ENCODE peak calls at places on chromosomes 11 and 22, in nine cellular contexts. B, S, W, C, U, I, N, L and K are unnamed samples.

GRCh38 chr11:36432747-36433146 is 77.3 kb downstream of the TRAF6 start:
- DNase-seq in W (no peak), S (no peak), B (no peak), N (no peak), I (no peak), C (no peak), U (no peak), L (no peak), K (no peak)

GRCh38 chr11:418343-419247 is 3.8 kb upstream of the SIGIRR start:
- DNase-seq in B (no peak), S (no peak), U (no peak), I (no peak), N (no peak), W (no peak), L (no peak), C (no peak), K (no peak)

GRCh38 chr11:116700586-116701220 is 72.1 kb downstream of the BUD13 start:
- DNase-seq in U (no peak), B (no peak), N (no peak), C (no peak), S (no peak), L (no peak), I (no peak), W (no peak), K (no peak)

GRCh38 chr11:131767421-131767820 is 397.0 kb downstream of the NTM start:
- DNase-seq in N (no peak), L (no peak), B (peak; percentile 58), I (no peak), C (no peak), U (no peak), W (no peak), S (no peak), K (no peak)

GRCh38 chr11:11500744-11501487 is 120.9 kb downstream of the GALNT18 start:
- DNase-seq in N (no peak), I (no peak), C (no peak), S (no peak), U (no peak), W (no peak), L (no peak), B (no peak), K (no peak)

GRCh38 chr22:24428751-24429410 is 1.5 kb downstream of the ADORA2A start:
- DNase-seq in I (no peak), N (no peak), W (peak; percentile 13), B (no peak), C (peak; percentile 59), S (no peak), U (no peak), L (peak; percentile 75), K (peak; percentile 34)

GRCh38 chr22:41951898-41952474 is at the start of gene SMIM45:
- DNase-seq in B (no peak), N (no peak), S (no peak), I (no peak), W (no peak), L (peak; percentile 78), C (peak; percentile 82), U (no peak), K (no peak)

GRCh38 chr11:111531687-111532364 is 8.7 kb upstream of the LAYN start:
- DNase-seq in W (no peak), U (no peak), N (peak; percentile 71), B (no peak), S (peak; percentile 75), I (no peak), L (no peak), C (no peak), K (peak; percentile 42)

GRCh38 chr11:88508808-88509581 is 171.5 kb upstream of the CTSC start:
- DNase-seq in U (no peak), S (peak; percentile 10), L (no peak), I (peak; percentile 39), B (peak; percentile 57), W (peak; percentile 32), N (no peak), C (peak; percentile 36), K (peak; percentile 19)

GRCh38 chr11:2265854-2266585 is 4.4 kb downstream of the ASCL2 start:
- DNase-seq in W (no peak), S (no peak), C (no peak), I (no peak), L (no peak), U (no peak), N (no peak), B (no peak), K (no peak)

GRCh38 chr11:134908583-134908982 is 496.5 kb upstream of the B3GAT1 start:
- DNase-seq in W (no peak), N (no peak), I (no peak), C (no peak), S (no peak), B (no peak), U (no peak), L (no peak), K (no peak)
- H3K27ac ChIP-seq in W (no peak overlapping the region), N (no peak overlapping the region), I (no peak overlapping the region), C (no peak overlapping the region), S (no peak overlapping the region), B (no peak overlapping the region), U (no peak overlapping the region), L (no peak overlapping the region), K (no peak overlapping the region)

GRCh38 chr11:14266622-14267021 is 92.4 kb downstream of the RRAS2 start:
- DNase-seq in U (no peak), C (no peak), N (no peak), W (no peak), L (no peak), I (no peak), S (no peak), B (no peak), K (no peak)

GRCh38 chr11:14267861-14268635 is 90.9 kb downstream of the RRAS2 start:
- DNase-seq in W (no peak), B (no peak), S (no peak), N (no peak), U (no peak), I (no peak), C (no peak), L (no peak), K (no peak)

GRCh38 chr11:14273885-14274284 is 85.1 kb downstream of the RRAS2 start:
- DNase-seq in U (no peak), B (no peak), I (no peak), W (no peak), S (no peak), N (no peak), L (no peak), C (no peak), K (no peak)

GRCh38 chr11:14270690-14271542 is 88.1 kb downstream of the RRAS2 start:
- DNase-seq in S (no peak), B (no peak), W (no peak), U (no peak), N (no peak), L (no peak), I (no peak), C (no peak), K (peak; percentile 63)

GRCh38 chr11:14269956-14270355 is 89.0 kb downstream of the RRAS2 start:
- DNase-seq in S (no peak), C (no peak), L (no peak), N (no peak), B (no peak), U (no peak), I (no peak), W (no peak), K (no peak)
- H3K4me3 ChIP-seq in S (no peak overlapping the region), C (no peak overlapping the region), L (no peak overlapping the region), N (no peak overlapping the region), B (no peak overlapping the region), U (no peak overlapping the region), I (no peak overlapping the region), W (no peak overlapping the region), K (peak overlapping the region; percentile 65)

GRCh38 chr11:93540337-93540736 is 2.9 kb downstream of the SMCO4 start:
- DNase-seq in W (no peak), U (no peak), I (no peak), B (no peak), S (no peak), N (no peak), L (no peak), C (no peak), K (no peak)

GRCh38 chr11:93532285-93532789 is 10.9 kb downstream of the SMCO4 start:
- DNase-seq in L (no peak), W (no peak), S (no peak), C (no peak), B (no peak), U (no peak), I (no peak), N (no peak), K (no peak)

GRCh38 chr11:93537022-93537421 is 6.2 kb downstream of the SMCO4 start:
- DNase-seq in B (no peak), W (peak; percentile 67), L (no peak), N (no peak), C (no peak), S (no peak), U (no peak), I (peak; percentile 61), K (no peak)

GRCh38 chr11:93537767-93538261 is 5.4 kb downstream of the SMCO4 start:
- DNase-seq in C (no peak), N (no peak), W (no peak), I (peak; percentile 28), B (no peak), U (no peak), S (no peak), L (no peak), K (no peak)

DNA sequence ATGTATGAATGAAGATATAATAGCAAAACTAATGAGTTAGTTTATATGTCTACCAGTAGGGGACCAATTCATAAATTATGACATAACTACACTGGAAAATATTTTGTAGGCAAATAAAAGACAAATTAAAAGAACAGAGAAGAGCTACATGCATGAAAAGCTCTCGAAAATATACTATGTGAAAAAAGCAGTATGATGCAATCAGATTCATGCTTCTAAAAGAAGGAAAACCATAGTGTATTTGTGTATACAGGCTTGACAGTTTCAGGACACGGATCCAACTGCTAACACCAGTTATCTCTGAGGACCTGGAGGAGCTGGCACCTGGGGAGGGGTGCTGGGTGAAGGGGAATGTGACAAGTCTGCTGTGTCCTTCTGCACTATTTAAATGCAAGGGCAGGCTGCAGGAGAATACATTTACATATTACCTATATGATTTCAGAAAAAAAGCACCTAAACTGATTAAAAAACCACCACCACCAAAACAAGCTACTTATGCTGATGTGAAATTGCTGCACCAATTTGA is 6.8 kb downstream of the SMCO4 start:
- DNase-seq in W (peak; percentile 34), U (no peak), L (no peak), I (peak; percentile 37), B (no peak), C (no peak), S (no peak), N (no peak), K (no peak)
- H3K27ac ChIP-seq in W (no peak overlapping the region), U (no peak overlapping the region), L (no peak overlapping the region), I (peak overlapping the region; percentile 93), B (no peak overlapping the region), C (no peak overlapping the region), S (no peak overlapping the region), N (no peak overlapping the region), K (no peak overlapping the region)

GRCh38 chr22:21816472-21816786 is 51.0 kb downstream of the MAPK1 start:
- DNase-seq in I (no peak), U (no peak), N (no peak), W (no peak), C (no peak), L (no peak), B (no peak), S (no peak), K (no peak)
- H3K4me3 ChIP-seq in I (no peak overlapping the region), U (no peak overlapping the region), N (no peak overlapping the region), W (no peak overlapping the region), C (no peak overlapping the region), L (peak overlapping the region; percentile 41), B (no peak overlapping the region), S (no peak overlapping the region), K (peak overlapping the region; percentile 70)

GRCh38 chr11:15093432-15093831 is 20.0 kb downstream of the CALCB start:
- DNase-seq in U (no peak), B (no peak), N (no peak), C (no peak), W (no peak), I (no peak), L (no peak), S (no peak), K (no peak)
- H3K27ac ChIP-seq in U (no peak overlapping the region), B (no peak overlapping the region), N (no peak overlapping the region), C (no peak overlapping the region), W (no peak overlapping the region), I (no peak overlapping the region), L (no peak overlapping the region), S (no peak overlapping the region), K (no peak overlapping the region)